ENCODE peak calls at places on chromosomes 11 and 22, in seven cellular contexts. U is neuronal stem cell; V is activated effector memory CD4-positive, alpha-beta T cell treated with anti-CD3 and anti-CD28 coated beads, Interleukin-2, amount 50 U/mL, for 16 hours; M is mammary epithelial cell; A is stimulated activated CD8-positive, alpha-beta memory T cell treated with anti-CD3 and anti-CD28 coated beads, Interleukin-4, amount 100 ng/mL, for 24 hours; W is activated naive CD8-positive, alpha-beta T cell treated with anti-CD3 and anti-CD28 coated beads, Interleukin-2, amount 10 ng/mL, durations not matched to agents 7 days and 5 days; Z is caudate nucleus. T is an unnamed sample.

GRCh38 chr22:27460596-27461347 is 340.8 kb downstream of the MN1 start:
- DNase-seq in V (no peak), W (no peak), Z (no peak), M (no peak), U (no peak), A (no peak), T (no peak)

GRCh38 chr11:101807521-101807920 is 107.3 kb upstream of the CEP126 start:
- DNase-seq in A (no peak), M (no peak), U (no peak), W (no peak), Z (no peak), V (no peak), T (no peak)

GRCh38 chr11:65780770-65781151 is at the start of gene AP5B1:
- DNase-seq in M (peak), U (peak), W (peak), V (peak), A (peak), Z (no peak), T (peak)

GRCh38 chr11:109795234-109795633 is 298.0 kb upstream of the ZC3H12C start:
- DNase-seq in W (no peak), A (no peak), M (no peak), Z (no peak), V (no peak), U (no peak), T (no peak)

GRCh38 chr11:107017433-107018227 is 646 bp downstream of the GUCY1A2 start:
- DNase-seq in M (no peak), V (peak), U (peak), A (no peak), Z (peak), W (peak), T (peak)

GRCh38 chr22:44185237-44186120 is 4.8 kb downstream of the PARVG start:
- DNase-seq in M (no peak), A (no peak), U (no peak), V (no peak), Z (no peak), W (peak), T (no peak)

GRCh38 chr11:106121570-106122320 is 44.3 kb downstream of the AASDHPPT start:
- DNase-seq in M (no peak), Z (no peak), V (no peak), W (no peak), U (no peak), A (no peak), T (no peak)

GRCh38 chr22:24421428-24421931 is 5.9 kb upstream of the ADORA2A start:
- DNase-seq in V (peak), Z (no peak), W (no peak), U (no peak), M (no peak), A (no peak), T (peak)

GRCh38 chr22:45235101-45235777 is 5.5 kb downstream of the KIAA0930 start:
- DNase-seq in W (peak), M (no peak), U (no peak), V (no peak), Z (no peak), A (no peak), T (peak)